ENCODE peak calls at places on chromosomes 12 and 14, in five cellular contexts. M is stomach, A is SK-N-SH, U is K562, B is A549. S is an unnamed sample.

GRCh38 chr14:68943107-68943506 is 36.0 kb downstream of the ACTN1 start:
- DNase-seq in M (no peak), A (no peak), U (no peak), B (no peak), S (no peak)

GRCh38 chr14:25396128-25396527 is 346.2 kb upstream of the STXBP6 start:
- DNase-seq in M (no peak), A (no peak), U (no peak), B (no peak), S (no peak)

GRCh38 chr12:61385771-61386170 is 874.4 kb upstream of the USP15 start:
- DNase-seq in M (no peak), A (no peak), U (no peak), B (no peak), S (no peak)

GRCh38 chr12:84038241-84038640 is 874.4 kb downstream of the SLC6A15 start:
- DNase-seq in M (no peak), A (no peak), U (no peak), B (no peak), S (no peak)

GRCh38 chr14:22283000-22283399 is 306.0 kb downstream of the DAD1 start:
- DNase-seq in M (no peak), A (no peak), U (no peak), B (no peak), S (no peak)

GRCh38 chr14:103819503-103820307 is 27.7 kb downstream of the PPP1R13B start:
- DNase-seq in M (peak; percentile 60), A (peak; percentile 24), U (no peak), B (no peak), S (peak; percentile 47)

GRCh38 chr14:99534333-99534732 is 53.1 kb downstream of the CCNK start:
- DNase-seq in M (no peak), A (no peak), U (no peak), B (no peak), S (no peak)

GRCh38 chr12:54352891-54353874 is 11.1 kb downstream of the GPR84 start:
- DNase-seq in M (no peak), A (peak; percentile 83), U (peak; percentile 56), B (no peak), S (no peak)

GRCh38 chr14:68088463-68088862 is 268.9 kb downstream of the RAD51B start:
- DNase-seq in M (no peak), A (no peak), U (no peak), B (peak; percentile 38), S (no peak)

GRCh38 chr12:15638231-15638630 is 151.0 kb downstream of the EPS8 start:
- DNase-seq in M (no peak), A (no peak), U (no peak), B (no peak), S (no peak)

GRCh38 chr12:6340745-6341438 is 984 bp downstream of the TNFRSF1A start:
- DNase-seq in M (no peak), A (no peak), U (no peak), B (no peak), S (no peak)

GRCh38 chr12:124543052-124543590 is 24.3 kb downstream of the NCOR2 start:
- DNase-seq in M (no peak), A (peak; percentile 86), U (no peak), B (peak; percentile 57), S (no peak)

GRCh38 chr14:56733396-56733795 is 76.9 kb downstream of the OTX2 start:
- DNase-seq in M (no peak), A (no peak), U (no peak), B (no peak), S (no peak)

GRCh38 chr12:75959506-75959905 is 72.1 kb downstream of the PHLDA1 start:
- DNase-seq in M (no peak), A (no peak), U (no peak), B (no peak), S (no peak)

GRCh38 chr14:21070083-21070609 is at the start of gene ARHGEF40:
- DNase-seq in M (peak; percentile 74), A (peak; percentile 87), U (peak; percentile 64), B (peak; percentile 40), S (peak; percentile 69)

GRCh38 chr12:95096378-95096777 is 23.0 kb upstream of the NR2C1 start:
- DNase-seq in M (no peak), A (no peak), U (no peak), B (no peak), S (no peak)

GRCh38 chr12:9615420-9616135 is 7.9 kb upstream of the KLRB1 start:
- DNase-seq in M (no peak), A (no peak), U (no peak), B (no peak), S (no peak)

GRCh38 chr14:74567646-74568379 is 44.2 kb downstream of the LTBP2 start:
- DNase-seq in M (no peak), A (no peak), U (no peak), B (no peak), S (no peak)

GRCh38 chr14:58639842-58640484 is 2.2 kb downstream of the DACT1 start:
- DNase-seq in M (no peak), A (peak; percentile 78), U (peak; percentile 13), B (peak; percentile 47), S (peak; percentile 56)

GRCh38 chr14:21106506-21107359 is 5.9 kb downstream of the TMEM253 start:
- DNase-seq in M (peak; percentile 87), A (peak; percentile 71), U (peak; percentile 49), B (peak; percentile 78), S (peak; percentile 88)

GRCh38 chr12:106774808-106775524 is 484 bp downstream of the RIC8B start:
- DNase-seq in M (no peak), A (peak; percentile 74), U (no peak), B (no peak), S (no peak)

GRCh38 chr14:22977684-22978486 is 4.5 kb downstream of the AJUBA start:
- DNase-seq in M (peak; percentile 69), A (peak; percentile 47), U (peak; percentile 28), B (peak; percentile 80), S (peak; percentile 52)

GRCh38 chr14:71661441-71661840 is 270.8 kb upstream of the RGS6 start:
- DNase-seq in M (no peak), A (no peak), U (no peak), B (no peak), S (no peak)

GRCh38 chr12:24719293-24719721 is 229.6 kb downstream of the BCAT1 start:
- DNase-seq in M (no peak), A (no peak), U (no peak), B (no peak), S (no peak)

GRCh38 chr14:24052656-24053547 is 1.1 kb downstream of the CARMIL3 start:
- DNase-seq in M (no peak), A (no peak), U (no peak), B (no peak), S (no peak)

GRCh38 chr14:24051162-24051788 is 534 bp upstream of the CARMIL3 start:
- DNase-seq in M (peak; percentile 28), A (no peak), U (peak; percentile 3), B (no peak), S (peak; percentile 52)

GRCh38 chr14:24054324-24054641 is 2.5 kb downstream of the CARMIL3 start:
- DNase-seq in M (no peak), A (no peak), U (no peak), B (no peak), S (no peak)

GRCh38 chr14:24053548-24054323 is 1.9 kb downstream of the CARMIL3 start:
- DNase-seq in M (no peak), A (peak; percentile 12), U (no peak), B (no peak), S (no peak)

DNA sequence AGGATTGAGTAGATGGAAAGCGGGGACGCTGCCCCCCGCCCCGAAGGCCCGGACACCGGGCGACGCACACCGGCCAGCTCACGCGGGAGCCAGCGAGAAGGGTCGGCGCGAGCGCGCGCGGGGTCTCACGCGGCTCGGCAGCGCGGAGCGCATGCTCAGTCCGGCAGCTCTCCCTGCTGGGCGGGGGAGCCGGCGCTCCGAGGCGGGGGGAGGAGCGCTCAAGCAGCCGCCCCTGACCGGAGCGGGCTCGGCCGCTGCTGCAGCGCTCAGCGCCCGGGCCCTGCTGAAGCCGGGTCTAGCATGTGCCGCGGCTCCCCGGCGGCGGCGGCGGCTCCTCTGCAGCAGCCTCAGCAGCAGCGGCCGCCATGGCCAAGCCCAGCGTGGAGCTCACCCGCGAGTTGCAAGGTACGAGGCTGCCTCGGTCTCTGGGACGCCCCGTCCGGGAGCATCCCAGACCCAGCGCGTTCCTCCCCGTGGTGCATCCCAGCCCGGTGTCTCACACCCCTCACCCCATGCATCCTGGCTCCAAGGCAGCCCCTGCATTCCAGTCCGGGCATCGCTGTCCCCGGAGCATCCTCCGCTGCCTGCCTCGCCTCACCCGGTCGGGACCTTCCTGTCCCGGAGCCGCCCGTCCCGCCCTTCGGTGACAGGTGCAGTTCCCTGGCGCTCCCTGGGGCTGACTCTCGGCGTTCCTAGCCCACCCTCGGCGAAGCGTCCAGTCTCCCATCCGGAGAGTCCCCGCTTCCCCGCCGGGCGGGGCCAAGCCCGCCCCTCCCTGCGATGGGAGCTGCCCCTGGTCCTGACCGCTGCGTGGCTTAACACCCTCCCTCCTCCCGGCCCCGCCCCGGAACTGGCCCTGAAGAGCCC is at the start of gene CARMIL3:
- DNase-seq in M (peak; percentile 70), A (peak; percentile 97), U (peak; percentile 81), B (peak; percentile 62), S (peak; percentile 72)
- H3K4me3 ChIP-seq in M (peak within 1 kb of the TSS; percentile 64), A (peak within 1 kb of the TSS; percentile 72), U (peak within 1 kb of the TSS; percentile 43), B (peak within 1 kb of the TSS; percentile 75), S (peak within 1 kb of the TSS; percentile 62)

GRCh38 chr12:103839893-103840292 is 1.1 kb downstream of the NT5DC3 start:
- DNase-seq in M (no peak), A (no peak), U (no peak), B (no peak), S (no peak)
- H3K27ac ChIP-seq in M (peak overlapping the region; percentile 84), A (no peak overlapping the region), U (no peak overlapping the region), B (peak overlapping the region; percentile 93), S (peak overlapping the region; percentile 84)

GRCh38 chr12:108821407-108822397 is 35.7 kb downstream of the SSH1 start:
- DNase-seq in M (no peak), A (no peak), U (no peak), B (no peak), S (no peak)

GRCh38 chr12:108819920-108820699 is 37.3 kb downstream of the SSH1 start:
- DNase-seq in M (no peak), A (no peak), U (peak; percentile 44), B (no peak), S (no peak)

GRCh38 chr12:108817909-108818308 is 39.5 kb downstream of the SSH1 start:
- DNase-seq in M (no peak), A (no peak), U (no peak), B (no peak), S (no peak)

GRCh38 chr12:108822458-108823205 is 34.8 kb downstream of the SSH1 start:
- DNase-seq in M (no peak), A (peak; percentile 62), U (peak; percentile 42), B (no peak), S (no peak)

GRCh38 chr12:108820700-108821406 is 36.5 kb downstream of the SSH1 start:
- DNase-seq in M (no peak), A (peak; percentile 38), U (no peak), B (no peak), S (no peak)
- TF ChIP-seq EP300 in M (no peak), A (no peak), U (no peak), B (no peak), S (no peak)

GRCh38 chr12:18411453-18411852 is 150.1 kb downstream of the PIK3C2G start:
- DNase-seq in M (no peak), A (no peak), U (no peak), B (no peak), S (no peak)

GRCh38 chr12:18414671-18415070 is 153.4 kb downstream of the PIK3C2G start:
- DNase-seq in M (no peak), A (no peak), U (no peak), B (no peak), S (no peak)

DNA sequence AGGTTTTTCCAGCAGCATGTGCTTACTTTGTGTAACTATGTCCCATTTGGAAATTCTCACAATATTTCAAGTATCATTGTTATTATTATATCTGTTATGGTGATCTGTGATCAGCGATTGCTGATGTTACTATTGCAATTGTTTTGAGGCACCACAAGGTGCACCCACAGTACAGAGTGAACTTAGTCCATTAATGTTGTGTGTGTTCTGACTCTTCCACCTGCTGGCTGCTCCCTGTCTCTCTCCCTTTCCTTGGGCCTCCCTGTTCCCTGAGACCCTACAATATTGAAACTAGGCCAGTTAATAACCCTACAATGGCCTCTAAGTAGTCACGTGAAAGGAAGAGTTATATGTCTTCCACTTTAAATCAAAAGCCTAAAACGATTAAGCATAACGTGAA is 153.9 kb downstream of the PIK3C2G start:
- DNase-seq in M (no peak), A (no peak), U (no peak), B (no peak), S (no peak)
- H3K4me3 ChIP-seq in M (no peak overlapping the region), A (no peak overlapping the region), U (no peak overlapping the region), B (no peak overlapping the region), S (no peak overlapping the region)